ENCODE peak calls at places on chromosomes 16 and 17, in four cellular contexts. Z is PC-9, Q is lower leg skin, P is A549. S is an unnamed sample.

GRCh38 chr17:62637809-62638208 is 10.3 kb downstream of the MRC2 start:
- DNase-seq in Q (no peak), P (no peak), Z (no peak), S (no peak)

GRCh38 chr17:14297161-14297851 is 3.6 kb upstream of the HS3ST3B1 start:
- DNase-seq in P (peak; percentile 59), Z (no peak), Q (no peak), S (no peak)

GRCh38 chr17:78798695-78799559 is 16.9 kb upstream of the CYTH1 start:
- DNase-seq in Q (no peak), Z (no peak), P (no peak), S (no peak)

GRCh38 chr17:5595831-5596230 is 11.5 kb upstream of the NLRP1 start:
- DNase-seq in P (no peak), Q (no peak), Z (no peak), S (no peak)

GRCh38 chr16:87984868-87985267 is 33.6 kb downstream of the BANP start:
- DNase-seq in Q (no peak), Z (no peak), P (no peak), S (no peak)

GRCh38 chr16:3578610-3579551 is 1.7 kb upstream of the NLRC3 start:
- DNase-seq in Q (no peak), Z (no peak), P (no peak), S (no peak)

GRCh38 chr16:57726433-57726947 is 9.1 kb upstream of the KATNB1 start:
- DNase-seq in Q (no peak), Z (no peak), P (no peak), S (no peak)

GRCh38 chr17:63772801-63773271 is 561 bp downstream of the CCDC47 start:
- DNase-seq in Z (no peak), P (no peak), Q (no peak), S (peak; percentile 9)

GRCh38 chr16:12901204-12901596 is 198 bp upstream of the SHISA9 start:
- DNase-seq in Q (no peak), P (no peak), Z (peak; percentile 89), S (no peak)

GRCh38 chr16:19883296-19883951 is 1.2 kb downstream of the GPRC5B start:
- DNase-seq in Q (peak; percentile 41), P (no peak), Z (no peak), S (peak; percentile 24)

GRCh38 chr16:64253114-64253513 is 868.7 kb downstream of the CDH11 start:
- DNase-seq in Q (no peak), P (no peak), Z (no peak), S (no peak)

GRCh38 chr17:40718904-40719303 is 15.4 kb upstream of the KRT24 start:
- DNase-seq in Z (peak; percentile 25), P (no peak), Q (no peak), S (no peak)

GRCh38 chr16:51853586-51853985 is 693.4 kb downstream of the TOX3 start:
- DNase-seq in Z (no peak), Q (no peak), P (no peak), S (no peak)

GRCh38 chr16:84808812-84809211 is 11.0 kb upstream of the CRISPLD2 start:
- DNase-seq in Z (no peak), Q (no peak), P (no peak), S (no peak)

GRCh38 chr16:60031751-60032150 is 1297.6 kb upstream of the GOT2 start:
- DNase-seq in Z (no peak), Q (no peak), P (no peak), S (no peak)

GRCh38 chr17:43019418-43019817 is 2.8 kb downstream of the VAT1 start:
- DNase-seq in Z (no peak), Q (no peak), P (no peak), S (no peak)

GRCh38 chr17:57853695-57854094 is 3.9 kb upstream of the MRPS23 start:
- DNase-seq in Z (no peak), Q (no peak), P (no peak), S (no peak)

DNA sequence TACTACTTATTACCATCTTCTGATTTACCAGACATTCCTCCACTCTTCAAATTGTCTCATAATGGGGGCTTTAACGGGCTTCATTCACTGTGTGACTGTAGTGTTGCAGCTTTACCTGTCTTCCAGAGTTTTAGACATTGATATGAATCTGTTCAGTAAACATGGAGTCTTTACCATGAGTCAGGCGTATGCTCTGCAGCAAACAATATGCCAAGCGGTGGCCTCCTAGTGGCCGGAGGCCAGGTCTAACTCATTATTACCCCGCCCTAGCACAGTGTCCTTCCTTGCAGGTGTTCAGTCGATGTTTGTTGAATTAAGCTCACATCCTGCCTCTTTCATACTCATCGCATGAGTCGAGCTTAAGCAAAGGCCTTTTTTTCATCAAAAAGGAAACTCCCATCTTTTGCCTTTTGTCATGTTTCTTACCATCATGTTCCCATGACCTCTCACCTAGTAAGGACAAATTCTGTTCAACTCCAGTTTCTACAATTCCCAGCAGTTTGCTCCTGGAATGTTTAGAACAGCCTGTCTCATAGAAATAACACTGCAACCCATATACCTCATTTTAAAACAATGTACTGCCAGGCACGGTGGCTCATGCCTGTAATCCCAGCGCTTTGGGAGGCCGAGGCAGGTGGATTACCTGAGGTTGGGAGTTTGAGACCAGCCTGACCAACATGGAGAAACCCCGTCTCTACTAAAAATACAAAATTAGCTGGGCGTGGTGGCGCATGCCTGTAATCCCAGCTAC is 39.4 kb downstream of the TUBD1 start:
- DNase-seq in Q (no peak), Z (peak; percentile 92), P (peak; percentile 86), S (no peak)
- TF ChIP-seq CTCF in Q (no peak), Z (peak; percentile 83), P (peak; percentile 67), S (peak; percentile 52)

GRCh38 chr17:16475196-16475704 is 16.7 kb downstream of the LRRC75A start:
- DNase-seq in Z (no peak), Q (no peak), P (no peak), S (no peak)

GRCh38 chr17:16470302-16470701 is 21.7 kb downstream of the LRRC75A start:
- DNase-seq in Q (no peak), P (no peak), Z (no peak), S (no peak)

GRCh38 chr17:16473286-16474011 is 18.5 kb downstream of the LRRC75A start:
- DNase-seq in P (no peak), Q (no peak), Z (no peak), S (no peak)

GRCh38 chr17:16474012-16474725 is 17.8 kb downstream of the LRRC75A start:
- DNase-seq in P (no peak), Q (no peak), Z (no peak), S (no peak)

GRCh38 chr17:16472539-16472938 is 19.5 kb downstream of the LRRC75A start:
- DNase-seq in P (no peak), Z (no peak), Q (no peak), S (no peak)
- H3K4me3 ChIP-seq in P (no peak overlapping the region), Z (no peak overlapping the region), Q (no peak overlapping the region), S (no peak overlapping the region)

GRCh38 chr17:30236807-30237206 is 1.3 kb upstream of the SLC6A4 start:
- DNase-seq in Q (peak; percentile 32), P (peak; percentile 91), Z (peak; percentile 49), S (no peak)
- TF ChIP-seq CTCF in Q (no peak), P (peak; percentile 64), Z (peak; percentile 27), S (peak; percentile 38)

DNA sequence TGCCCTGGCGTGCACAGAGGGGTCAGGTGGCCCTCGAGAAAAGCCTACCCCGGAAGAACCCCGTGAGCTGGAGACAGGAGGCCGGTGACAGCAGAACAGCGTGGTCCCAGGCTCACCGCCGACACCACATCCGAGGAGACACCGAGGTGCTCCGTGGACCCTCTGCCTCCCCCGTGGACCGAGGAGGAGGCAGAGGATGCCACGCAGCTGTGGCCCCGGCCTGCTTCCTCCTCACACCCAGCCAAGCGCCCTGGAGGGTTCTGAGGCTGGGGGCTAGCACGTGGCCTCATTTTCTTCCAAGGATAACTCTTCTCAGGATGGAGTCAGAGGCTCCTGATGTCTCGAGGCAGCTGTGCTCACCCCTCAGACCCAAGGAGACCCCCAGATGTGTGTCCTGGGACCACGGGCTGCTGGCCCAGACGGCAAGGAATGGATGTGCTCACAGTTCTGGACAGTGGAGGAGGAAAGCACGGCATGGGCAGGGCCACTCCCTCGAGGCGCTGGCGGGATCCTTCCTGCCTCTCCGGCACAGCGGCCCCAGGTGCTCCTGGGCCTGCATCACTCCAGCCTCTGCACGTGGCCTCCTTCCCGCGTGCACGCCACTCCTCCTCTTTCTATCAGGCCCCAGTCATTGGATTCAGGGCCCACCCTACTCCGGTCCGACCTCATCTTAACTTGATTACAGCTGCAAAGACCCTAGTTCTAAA is 4.4 kb upstream of the PVALEF start:
- DNase-seq in Q (no peak), Z (no peak), P (no peak), S (no peak)
- H3K4me3 ChIP-seq in Q (no peak overlapping the region), Z (no peak overlapping the region), P (no peak overlapping the region), S (no peak overlapping the region)

DNA sequence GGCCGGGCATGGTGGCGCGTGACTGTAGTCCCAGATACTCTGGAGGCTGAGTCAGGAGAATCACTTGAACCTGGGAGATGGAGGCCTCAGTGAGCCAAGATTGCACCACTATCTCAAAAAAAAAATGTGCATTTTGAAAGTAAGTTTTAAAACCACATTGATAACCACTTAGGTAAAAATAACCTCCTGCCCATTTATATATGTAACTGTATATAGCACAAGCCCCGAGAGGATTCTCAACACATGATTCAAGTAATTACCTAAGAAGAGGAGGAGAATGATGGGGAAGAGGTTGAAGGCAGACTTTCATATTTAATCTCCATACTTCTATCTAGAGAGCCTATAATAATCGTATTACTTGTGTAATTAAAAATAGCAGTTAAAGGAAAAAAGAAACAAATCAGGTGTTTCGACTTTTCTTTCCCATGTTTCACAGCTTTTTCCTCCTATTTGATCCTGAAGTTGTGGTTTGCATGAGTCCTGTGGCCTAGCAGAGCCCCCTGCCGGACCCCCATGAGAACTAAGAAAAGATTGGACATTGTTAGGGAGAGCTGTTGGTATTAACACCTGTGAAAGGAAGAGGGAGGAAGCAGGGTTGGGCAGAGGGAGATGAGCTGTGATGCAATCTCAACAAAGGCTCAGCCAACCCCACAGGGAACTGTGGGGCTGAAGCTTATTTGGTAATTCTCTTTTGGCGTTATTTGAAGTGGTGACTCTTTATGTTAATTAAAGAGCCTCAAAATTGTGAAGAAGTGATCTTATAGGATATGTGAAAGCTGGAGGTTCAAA is 22.1 kb downstream of the PMFBP1 start:
- DNase-seq in Z (no peak), Q (no peak), P (no peak), S (no peak)
- TF ChIP-seq CTCF in Z (no peak), Q (no peak), P (no peak), S (no peak)

DNA sequence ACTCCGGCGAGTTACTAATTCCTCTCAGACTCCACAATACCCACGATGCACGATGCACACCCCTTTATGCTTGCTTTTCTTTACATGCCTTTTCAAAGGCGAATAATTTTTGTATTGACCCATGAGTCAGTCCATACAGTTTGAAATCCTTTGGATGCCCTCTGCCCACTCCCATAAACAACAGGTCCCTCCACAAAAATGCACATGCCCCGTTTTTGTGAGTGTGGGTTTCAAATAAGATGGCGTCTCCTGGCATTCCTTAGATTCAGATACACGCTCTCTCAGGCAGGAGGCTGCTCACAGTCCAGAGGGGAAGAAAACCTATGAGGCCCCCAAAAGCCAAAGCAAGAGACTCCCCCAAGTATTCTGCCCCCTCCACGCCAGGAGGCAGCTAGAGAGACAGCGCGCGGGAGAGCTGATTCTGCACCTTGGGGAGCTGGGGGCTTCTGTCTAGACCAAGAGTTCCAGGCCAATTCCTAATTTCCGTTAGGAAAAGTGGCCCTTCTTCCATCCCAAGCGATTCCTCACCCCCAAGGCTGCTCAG is 19.6 kb upstream of the HOXB9 start:
- DNase-seq in Q (no peak), P (no peak), Z (no peak), S (no peak)
- H3K4me3 ChIP-seq in Q (no peak overlapping the region), P (peak overlapping the region; percentile 74), Z (no peak overlapping the region), S (no peak overlapping the region)

GRCh38 chr17:269616-270514 is 82.7 kb downstream of the RPH3AL start:
- DNase-seq in Q (no peak), Z (no peak), P (no peak), S (no peak)
- TF ChIP-seq CTCF in Q (no peak), Z (no peak), P (no peak), S (no peak)